ENCODE peak calls at places on chromosomes 11 and 22, in five cellular contexts. Y is OCI-LY7, G is bronchial epithelial cell, B is heart left ventricle, V is breast epithelium. J is an unnamed sample.

GRCh38 chr11:94424662-94425061 is 23.4 kb upstream of the GPR83 start:
- DNase-seq in Y (no peak), G (peak; percentile 62), B (no peak), V (no peak), J (no peak)

GRCh38 chr11:63985812-63986155 is 454 bp upstream of the OTUB1 start:
- DNase-seq in Y (peak; percentile 68), G (no peak), B (no peak), V (no peak), J (no peak)

GRCh38 chr11:2270322-2271076 is at the start of gene ASCL2:
- DNase-seq in Y (no peak), G (no peak), B (no peak), V (peak; percentile 44), J (peak; percentile 49)

GRCh38 chr11:17414317-17414737 is 25.9 kb upstream of the KCNJ11 start:
- DNase-seq in Y (no peak), G (no peak), B (no peak), V (no peak), J (no peak)

GRCh38 chr11:108032800-108033199 is 24.1 kb downstream of the CUL5 start:
- DNase-seq in Y (no peak), G (no peak), B (no peak), V (no peak), J (no peak)

GRCh38 chr22:19352766-19353165 is 61.2 kb upstream of the CLTCL1 start:
- DNase-seq in Y (no peak), G (no peak), B (no peak), V (no peak), J (no peak)

GRCh38 chr11:56705784-56706396 is 7.0 kb downstream of the OR9G1 start:
- DNase-seq in Y (no peak), G (peak; percentile 3), B (no peak), V (no peak), J (no peak)

GRCh38 chr22:35921777-35922176 is 106.8 kb downstream of the RBFOX2 start:
- DNase-seq in Y (peak; percentile 86), G (peak; percentile 88), B (peak; percentile 71), V (no peak), J (no peak)

GRCh38 chr11:96652516-96652915 is 262.7 kb downstream of the JRKL start:
- DNase-seq in Y (no peak), G (no peak), B (no peak), V (no peak), J (no peak)

GRCh38 chr11:36391062-36391461 is 95.0 kb downstream of the PRR5L start:
- DNase-seq in Y (peak; percentile 22), G (no peak), B (no peak), V (no peak), J (no peak)

GRCh38 chr22:50398698-50399648 is 55.8 kb downstream of the PPP6R2 start:
- DNase-seq in Y (no peak), G (no peak), B (no peak), V (no peak), J (peak; percentile 88)

GRCh38 chr11:69213315-69213714 is 57.6 kb downstream of the SMIM38 start:
- DNase-seq in Y (no peak), G (peak; percentile 12), B (no peak), V (peak; percentile 17), J (no peak)

GRCh38 chr11:18624161-18624560 is 10.0 kb downstream of the SPTY2D1 start:
- DNase-seq in Y (no peak), G (no peak), B (no peak), V (no peak), J (no peak)

GRCh38 chr11:133946541-133947297 is 10.0 kb downstream of the IGSF9B start:
- DNase-seq in Y (no peak), G (no peak), B (peak; percentile 72), V (no peak), J (no peak)

GRCh38 chr11:67295846-67296245 is 6.7 kb downstream of the ANKRD13D start:
- DNase-seq in Y (peak; percentile 55), G (no peak), B (no peak), V (no peak), J (no peak)

GRCh38 chr11:120061036-120061760 is 76.7 kb downstream of the TRIM29 start:
- DNase-seq in Y (no peak), G (no peak), B (no peak), V (no peak), J (no peak)

GRCh38 chr11:29809121-29809520 is 207.7 kb downstream of the KCNA4 start:
- DNase-seq in Y (no peak), G (peak; percentile 94), B (no peak), V (no peak), J (no peak)

GRCh38 chr11:64352099-64353005 is 6.6 kb upstream of the RPS6KA4 start:
- DNase-seq in Y (no peak), G (no peak), B (no peak), V (no peak), J (no peak)

GRCh38 chr22:45905924-45906865 is 70.8 kb downstream of the WNT7B start:
- DNase-seq in Y (no peak), G (no peak), B (peak; percentile 42), V (no peak), J (no peak)

GRCh38 chr11:128904872-128905344 is 13.8 kb downstream of the KCNJ5 start:
- DNase-seq in Y (no peak), G (no peak), B (peak; percentile 64), V (no peak), J (no peak)

GRCh38 chr11:8080674-8081590 is at the start of gene TUB:
- DNase-seq in Y (no peak), G (no peak), B (no peak), V (no peak), J (no peak)

GRCh38 chr22:25403752-25404471 is 160.6 kb upstream of the GRK3 start:
- DNase-seq in Y (no peak), G (peak; percentile 15), B (no peak), V (no peak), J (no peak)

GRCh38 chr11:47966621-47967020 is 13.7 kb upstream of the PTPRJ start:
- DNase-seq in Y (no peak), G (no peak), B (no peak), V (no peak), J (peak; percentile 43)

GRCh38 chr11:123231263-123231662 is 36.2 kb upstream of the CLMP start:
- DNase-seq in Y (no peak), G (no peak), B (no peak), V (no peak), J (no peak)

GRCh38 chr11:71331631-71332030 is 79.3 kb upstream of the SHANK2 start:
- DNase-seq in Y (no peak), G (peak; percentile 22), B (no peak), V (peak; percentile 53), J (no peak)

GRCh38 chr11:2768471-2769408 is 68.9 kb upstream of the KCNQ1OT1 start:
- DNase-seq in Y (no peak), G (peak; percentile 79), B (no peak), V (peak; percentile 50), J (no peak)

GRCh38 chr11:68402355-68403031 is 58.1 kb upstream of the PPP6R3 start:
- DNase-seq in Y (no peak), G (no peak), B (no peak), V (no peak), J (peak; percentile 58)

GRCh38 chr11:37858398-37858797 is 1260.4 kb upstream of the RAG2 start:
- DNase-seq in Y (no peak), G (peak; percentile 13), B (no peak), V (no peak), J (no peak)
- TF ChIP-seq CTCF in Y (peak; percentile 29), G (no peak), B (no peak), V (no peak), J (peak; percentile 5)

GRCh38 chr11:33775832-33776231 is 1.5 kb upstream of the FBXO3 start:
- DNase-seq in Y (no peak), G (peak; percentile 34), B (no peak), V (no peak), J (no peak)

GRCh38 chr11:33779849-33780528 is 5.7 kb upstream of the FBXO3 start:
- DNase-seq in Y (no peak), G (peak; percentile 26), B (no peak), V (no peak), J (no peak)

GRCh38 chr11:33775064-33775807 is 916 bp upstream of the FBXO3 start:
- DNase-seq in Y (no peak), G (no peak), B (no peak), V (no peak), J (no peak)

GRCh38 chr11:33778682-33779081 is 4.4 kb upstream of the FBXO3 start:
- DNase-seq in Y (no peak), G (no peak), B (no peak), V (no peak), J (no peak)

DNA sequence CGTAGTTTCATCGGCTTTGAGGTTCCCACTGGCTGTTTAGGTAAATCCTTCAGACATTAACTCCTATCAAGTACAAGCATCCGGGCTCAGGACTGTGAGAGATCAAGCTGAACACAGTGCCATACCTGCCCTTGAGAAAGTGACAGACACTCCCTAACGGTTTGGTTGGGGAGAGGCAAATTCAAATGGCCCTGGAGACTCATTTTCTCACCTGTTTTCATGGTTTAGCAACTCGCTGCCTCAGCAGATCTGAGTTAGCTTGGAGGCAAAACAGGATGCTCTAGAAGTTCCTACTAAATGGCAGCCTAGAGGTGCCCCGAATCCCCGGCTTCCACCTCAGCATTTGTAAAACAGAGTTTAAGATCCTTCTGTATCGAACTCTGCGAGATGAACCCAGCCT is 3.6 kb upstream of the FBXO3 start:
- DNase-seq in Y (peak; percentile 17), G (no peak), B (no peak), V (no peak), J (no peak)
- H3K4me3 ChIP-seq in Y (no peak overlapping the region), G (no peak overlapping the region), B (no peak overlapping the region), V (no peak overlapping the region), J (no peak overlapping the region)

DNA sequence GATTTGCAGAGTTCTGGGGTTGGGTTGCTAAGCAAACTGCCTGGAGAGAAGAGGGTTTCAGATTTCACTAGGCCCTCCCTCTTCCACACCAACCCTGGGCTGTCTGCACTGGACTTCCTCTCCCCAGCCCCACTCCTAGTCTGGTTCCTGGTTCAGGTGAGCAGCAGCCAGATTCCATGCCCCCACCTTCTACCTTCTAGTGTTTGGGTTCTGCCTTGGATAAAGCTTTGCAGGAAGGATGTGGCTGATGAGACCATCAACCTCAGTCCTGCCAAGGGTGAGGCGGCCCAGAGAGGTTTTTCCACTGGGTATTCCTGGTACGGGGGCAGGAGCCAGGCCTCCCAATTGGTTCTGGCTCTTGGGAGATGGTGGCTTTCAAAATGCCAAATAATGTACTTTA is 68.3 kb downstream of the BCR start:
- DNase-seq in Y (no peak), G (peak; percentile 63), B (no peak), V (no peak), J (no peak)
- TF ChIP-seq CTCF in Y (no peak), G (no peak), B (no peak), V (no peak), J (no peak)

DNA sequence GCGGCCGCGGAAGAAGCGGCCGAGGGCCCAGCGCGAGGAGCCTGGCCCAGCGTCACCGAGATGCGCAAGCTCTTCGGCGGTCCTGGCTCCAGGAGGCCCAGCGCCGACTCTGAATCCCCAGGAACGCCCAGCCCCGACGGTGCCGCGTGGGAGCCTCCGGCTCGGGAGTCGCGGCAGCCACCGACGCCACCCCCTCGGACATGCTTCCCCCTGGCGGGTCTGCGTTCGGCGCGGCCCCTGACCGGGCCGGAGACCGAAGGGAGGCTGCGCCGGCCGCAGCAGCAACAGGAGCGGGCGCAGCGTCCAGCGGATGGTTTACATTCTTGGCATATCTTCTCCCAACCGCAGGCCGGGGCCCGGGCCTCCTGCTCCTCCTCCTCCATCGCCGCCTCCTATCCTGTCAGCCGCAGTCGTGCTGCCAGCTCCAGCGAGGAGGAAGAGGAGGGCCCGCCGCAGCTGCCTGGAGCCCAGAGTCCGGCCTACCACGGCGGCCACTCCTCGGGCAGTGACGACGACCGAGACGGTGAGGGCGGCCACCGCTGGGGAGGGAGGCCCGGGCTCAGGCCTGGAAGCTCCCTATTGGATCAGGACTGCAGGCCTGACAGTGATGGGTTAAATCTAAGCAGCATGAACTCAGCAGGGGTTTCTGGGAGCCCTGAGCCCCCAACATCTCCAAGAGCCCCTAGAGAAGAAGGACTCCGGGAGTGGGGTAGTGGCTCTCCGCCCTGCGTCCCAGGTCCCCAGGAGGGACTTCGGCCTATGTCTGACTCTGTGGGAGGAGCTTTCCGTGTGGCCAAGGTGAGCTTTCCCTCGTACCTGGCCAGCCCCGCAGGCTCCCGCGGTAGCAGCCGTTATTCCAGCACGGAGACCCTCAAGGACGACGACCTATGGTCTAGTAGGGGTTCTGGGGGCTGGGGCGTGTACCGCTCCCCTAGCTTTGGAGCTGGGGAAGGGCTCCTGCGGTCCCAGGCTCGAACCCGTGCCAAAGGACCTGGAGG is 1.2 kb downstream of the ARHGEF17 start:
- DNase-seq in Y (no peak), G (peak; percentile 78), B (peak; percentile 95), V (peak; percentile 94), J (peak; percentile 73)
- H3K4me3 ChIP-seq in Y (no peak overlapping the region), G (peak overlapping the region; percentile 59), B (peak overlapping the region; percentile 81), V (peak overlapping the region; percentile 68), J (peak overlapping the region; percentile 58)